ENCODE peak calls at places on chromosomes 16 and 17, in eight cellular contexts. D, H, C, I, G, W, V and Q are unnamed samples.
A peak's percentile ranks its signal among the peaks of the same experiment; 100 is the strongest.

GRCh38 chr17:69134112-69134511 is 7.6 kb downstream of the ABCA6 start:
- DNase-seq in G (no peak), H (no peak), V (no peak), D (no peak), C (no peak), I (no peak), W (no peak), Q (no peak)

GRCh38 chr17:61514491-61514890 is 62.3 kb downstream of the TBX4 start:
- DNase-seq in I (no peak), D (no peak), V (no peak), H (no peak), W (no peak), G (no peak), C (no peak), Q (no peak)

GRCh38 chr17:77728022-77728671 is 230.4 kb upstream of the TNRC6C start:
- DNase-seq in G (no peak), I (peak; percentile 71), D (no peak), V (peak; percentile 51), H (no peak), W (peak; percentile 13), C (no peak), Q (no peak)

GRCh38 chr16:2767140-2767731 is 9.8 kb downstream of the ELOB start:
- DNase-seq in V (no peak), I (no peak), D (no peak), C (no peak), H (peak; percentile 66), G (no peak), W (no peak), Q (no peak)

GRCh38 chr17:67461228-67461780 is 84.2 kb downstream of the PITPNC1 start:
- DNase-seq in V (no peak), G (no peak), H (no peak), D (no peak), W (no peak), I (no peak), C (no peak), Q (no peak)

GRCh38 chr17:74097461-74098131 is 105.9 kb upstream of the RPL38 start:
- DNase-seq in V (no peak), D (no peak), H (no peak), W (no peak), G (no peak), C (no peak), I (no peak), Q (no peak)

GRCh38 chr16:86791287-86792074 is 213.1 kb downstream of the FOXL1 start:
- DNase-seq in D (peak; percentile 82), V (no peak), W (no peak), H (no peak), G (no peak), C (no peak), I (no peak), Q (no peak)

GRCh38 chr16:76634847-76635697 is 357.9 kb downstream of the CNTNAP4 start:
- DNase-seq in G (no peak), H (no peak), I (no peak), D (no peak), V (no peak), C (no peak), W (no peak), Q (no peak)

GRCh38 chr16:81618661-81619060 is 160.4 kb upstream of the PLCG2 start:
- DNase-seq in G (no peak), V (no peak), H (no peak), W (no peak), I (no peak), C (no peak), D (no peak), Q (no peak)

DNA sequence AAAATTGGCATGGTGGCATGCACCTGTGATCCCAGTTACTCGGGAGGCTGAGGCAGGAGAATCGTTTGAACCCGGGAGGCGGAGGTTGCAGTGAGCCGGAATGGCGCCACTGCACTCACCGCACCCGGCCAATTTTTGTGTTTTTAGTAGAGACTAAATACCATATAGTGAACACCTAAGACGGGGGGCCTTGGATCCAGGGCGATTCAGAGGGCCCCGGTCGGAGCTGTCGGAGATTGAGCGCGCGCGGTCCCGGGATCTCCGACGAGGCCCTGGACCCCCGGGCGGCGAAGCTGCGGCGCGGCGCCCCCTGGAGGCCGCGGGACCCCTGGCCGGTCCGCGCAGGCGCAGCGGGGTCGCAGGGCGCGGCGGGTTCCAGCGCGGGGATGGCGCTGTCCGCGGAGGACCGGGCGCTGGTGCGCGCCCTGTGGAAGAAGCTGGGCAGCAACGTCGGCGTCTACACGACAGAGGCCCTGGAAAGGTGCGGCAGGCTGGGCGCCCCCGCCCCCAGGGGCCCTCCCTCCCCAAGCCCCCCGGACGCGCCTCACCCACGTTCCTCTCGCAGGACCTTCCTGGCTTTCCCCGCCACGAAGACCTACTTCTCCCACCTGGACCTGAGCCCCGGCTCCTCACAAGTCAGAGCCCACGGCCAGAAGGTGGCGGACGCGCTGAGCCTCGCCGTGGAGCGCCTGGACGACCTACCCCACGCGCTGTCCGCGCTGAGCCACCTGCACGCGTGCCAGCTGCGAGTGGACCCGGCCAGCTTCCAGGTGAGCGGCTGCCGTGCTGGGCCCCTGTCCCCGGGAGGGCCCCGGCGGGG is at the start of gene HBQ1:
- DNase-seq in C (peak; percentile 31), D (no peak), W (peak; percentile 17), H (peak; percentile 69), G (peak; percentile 31), V (peak; percentile 66), I (peak; percentile 36), Q (no peak)
- H3K9ac ChIP-seq in C (no peak within 1 kb of the TSS), D (no peak within 1 kb of the TSS), W (no peak within 1 kb of the TSS), H (no peak within 1 kb of the TSS), G (peak within 1 kb of the TSS; percentile 90), V (no peak within 1 kb of the TSS), I (peak within 1 kb of the TSS; percentile 54), Q (peak within 1 kb of the TSS; percentile 38)

GRCh38 chr16:82655720-82656500 is 29.1 kb downstream of the CDH13 start:
- DNase-seq in D (peak; percentile 6), C (no peak), H (no peak), G (no peak), I (no peak), W (no peak), V (no peak), Q (no peak)
- H3K9ac ChIP-seq in D (no peak overlapping the region), C (peak overlapping the region; percentile 30), H (no peak overlapping the region), G (no peak overlapping the region), I (no peak overlapping the region), W (no peak overlapping the region), V (no peak overlapping the region), Q (no peak overlapping the region)

GRCh38 chr17:50660887-50661345 is 26.2 kb downstream of the ABCC3 start:
- DNase-seq in G (no peak), D (no peak), C (peak; percentile 32), V (no peak), W (no peak), H (peak; percentile 57), I (no peak), Q (no peak)
- H3K9ac ChIP-seq in G (peak overlapping the region; percentile 25), D (no peak overlapping the region), C (no peak overlapping the region), V (peak overlapping the region; percentile 78), W (no peak overlapping the region), H (no peak overlapping the region), I (peak overlapping the region; percentile 2), Q (no peak overlapping the region)

GRCh38 chr16:89655062-89655643 is 2.4 kb downstream of the CHMP1A start:
- DNase-seq in C (no peak), W (no peak), D (no peak), H (no peak), V (no peak), I (no peak), G (no peak), Q (no peak)
- H3K9ac ChIP-seq in C (no peak overlapping the region), W (no peak overlapping the region), D (no peak overlapping the region), H (no peak overlapping the region), V (no peak overlapping the region), I (no peak overlapping the region), G (no peak overlapping the region), Q (no peak overlapping the region)

GRCh38 chr17:55774834-55775233 is 24.0 kb downstream of the PCTP start:
- DNase-seq in W (no peak), C (no peak), V (no peak), G (peak; percentile 54), H (no peak), D (no peak), I (no peak), Q (no peak)

GRCh38 chr17:55772086-55772485 is 21.2 kb downstream of the PCTP start:
- DNase-seq in V (no peak), H (no peak), D (no peak), I (no peak), W (no peak), G (no peak), C (no peak), Q (no peak)

GRCh38 chr17:55778389-55779118 is 27.7 kb downstream of the PCTP start:
- DNase-seq in W (no peak), G (no peak), H (no peak), C (no peak), D (no peak), I (no peak), V (no peak), Q (no peak)

GRCh38 chr17:55773671-55774070 is 22.8 kb downstream of the PCTP start:
- DNase-seq in H (no peak), W (no peak), G (no peak), D (no peak), C (no peak), I (no peak), V (no peak), Q (no peak)

GRCh38 chr17:55777471-55777971 is 26.7 kb downstream of the PCTP start:
- DNase-seq in G (no peak), D (no peak), V (no peak), W (no peak), H (no peak), C (no peak), I (no peak), Q (no peak)
- H3K9ac ChIP-seq in G (no peak overlapping the region), D (no peak overlapping the region), V (no peak overlapping the region), W (no peak overlapping the region), H (no peak overlapping the region), C (no peak overlapping the region), I (no peak overlapping the region), Q (no peak overlapping the region)

GRCh38 chr16:87816507-87817100 is 50.8 kb upstream of the KLHDC4 start:
- DNase-seq in H (no peak), I (no peak), G (no peak), C (no peak), D (no peak), V (no peak), W (no peak), Q (no peak)
- H3K9ac ChIP-seq in H (no peak overlapping the region), I (no peak overlapping the region), G (no peak overlapping the region), C (no peak overlapping the region), D (no peak overlapping the region), V (no peak overlapping the region), W (no peak overlapping the region), Q (no peak overlapping the region)

GRCh38 chr16:53608094-53608493 is 95.6 kb downstream of the RPGRIP1L start:
- DNase-seq in D (no peak), C (no peak), V (no peak), W (no peak), I (no peak), G (no peak), H (no peak), Q (no peak)

GRCh38 chr16:53614346-53614745 is 89.3 kb downstream of the RPGRIP1L start:
- DNase-seq in G (no peak), H (no peak), V (no peak), I (no peak), C (peak; percentile 68), D (no peak), W (no peak), Q (no peak)

GRCh38 chr16:53611151-53611802 is 92.4 kb downstream of the RPGRIP1L start:
- DNase-seq in D (no peak), G (no peak), I (peak; percentile 93), H (no peak), W (no peak), V (no peak), C (no peak), Q (no peak)

GRCh38 chr16:53609536-53609935 is 94.1 kb downstream of the RPGRIP1L start:
- DNase-seq in W (no peak), D (no peak), H (no peak), I (no peak), V (no peak), G (no peak), C (no peak), Q (no peak)

GRCh38 chr16:53612003-53612402 is 91.7 kb downstream of the RPGRIP1L start:
- DNase-seq in V (no peak), H (no peak), D (no peak), W (no peak), G (no peak), I (no peak), C (no peak), Q (no peak)
- H3K9ac ChIP-seq in V (no peak overlapping the region), H (no peak overlapping the region), D (no peak overlapping the region), W (no peak overlapping the region), G (no peak overlapping the region), I (no peak overlapping the region), C (no peak overlapping the region), Q (no peak overlapping the region)